ENCODE peak calls at places on chromosomes 11 and 22, in four cellular contexts. H, Y, A and X are unnamed samples.

GRCh38 chr11:30172872-30173271 is 57.9 kb upstream of the FSHB start:
- DNase-seq in H (no peak), Y (no peak), A (no peak), X (no peak)

GRCh38 chr22:36329217-36330078 is 58.3 kb downstream of the MYH9 start:
- DNase-seq in H (no peak), Y (peak), A (peak), X (no peak)

GRCh38 chr11:127037001-127037400 is 36.4 kb upstream of the KIRREL3 start:
- DNase-seq in H (no peak), Y (no peak), A (no peak), X (no peak)

GRCh38 chr11:130470832-130471706 is 22.6 kb downstream of the ADAMTS15 start:
- DNase-seq in H (no peak), Y (no peak), A (no peak), X (no peak)

GRCh38 chr22:41650229-41650628 is 29.1 kb downstream of the XRCC6 start:
- DNase-seq in H (no peak), Y (no peak), A (no peak), X (no peak)

GRCh38 chr11:26319906-26320305 is 12.0 kb upstream of the ANO3 start:
- DNase-seq in H (no peak), Y (no peak), A (no peak), X (no peak)

GRCh38 chr11:63767415-63768231 is 952 bp downstream of the ZFTA start:
- DNase-seq in H (peak), Y (peak), A (peak), X (peak)

GRCh38 chr11:125166903-125167291 is 2.3 kb downstream of the PKNOX2 start:
- DNase-seq in H (no peak), Y (no peak), A (no peak), X (no peak)

GRCh38 chr11:122186439-122187080 is 70.5 kb upstream of the BLID start:
- DNase-seq in H (no peak), Y (no peak), A (no peak), X (no peak)

GRCh38 chr11:106172389-106172991 is 95.0 kb downstream of the AASDHPPT start:
- DNase-seq in H (no peak), Y (no peak), A (no peak), X (no peak)

GRCh38 chr11:87281496-87281895 is 243.8 kb downstream of the TMEM135 start:
- DNase-seq in H (no peak), Y (no peak), A (no peak), X (no peak)

GRCh38 chr22:16824718-16825687 is at the start of gene XKR3:
- DNase-seq in H (no peak), Y (no peak), A (no peak), X (no peak)

GRCh38 chr22:47277001-47277400 is 514.6 kb downstream of the TBC1D22A start:
- DNase-seq in H (no peak), Y (peak), A (no peak), X (peak)

GRCh38 chr22:23531966-23532735 is 47.9 kb downstream of the IGLL1 start:
- DNase-seq in H (no peak), Y (peak), A (no peak), X (peak)

GRCh38 chr11:128830290-128830813 is 36.7 kb downstream of the KCNJ1 start:
- DNase-seq in H (no peak), Y (no peak), A (no peak), X (no peak)

GRCh38 chr11:36149538-36150242 is 139.5 kb downstream of the COMMD9 start:
- DNase-seq in H (peak), Y (peak), A (peak), X (no peak)

GRCh38 chr22:44702479-44703219 is 645 bp downstream of the PRR5 start:
- DNase-seq in H (no peak), Y (no peak), A (peak), X (peak)

GRCh38 chr22:45893516-45893915 is 83.4 kb downstream of the WNT7B start:
- DNase-seq in H (no peak), Y (no peak), A (no peak), X (peak)

GRCh38 chr11:86934263-86934932 is 20.8 kb downstream of the FZD4 start:
- DNase-seq in H (no peak), Y (no peak), A (no peak), X (no peak)

GRCh38 chr11:11409916-11410315 is 56.9 kb upstream of the CSNK2A3 start:
- DNase-seq in H (no peak), Y (no peak), A (no peak), X (no peak)

GRCh38 chr22:35191412-35191811 is 65.9 kb upstream of the HMGXB4 start:
- DNase-seq in H (no peak), Y (no peak), A (no peak), X (no peak)

GRCh38 chr11:56331861-56332491 is 13.9 kb upstream of the OR8K1 start:
- DNase-seq in H (no peak), Y (peak), A (no peak), X (no peak)

GRCh38 chr11:58027341-58027740 is 3.4 kb upstream of the OR6Q1 start:
- DNase-seq in H (no peak), Y (no peak), A (no peak), X (no peak)

GRCh38 chr11:107493117-107493516 is 35.5 kb upstream of the CWF19L2 start:
- DNase-seq in H (no peak), Y (no peak), A (no peak), X (no peak)

GRCh38 chr11:69298778-69299461 is 5.0 kb downstream of the MYEOV start:
- DNase-seq in H (no peak), Y (no peak), A (no peak), X (peak)

GRCh38 chr11:45644981-45645889 is 20.2 kb downstream of the CHST1 start:
- DNase-seq in H (no peak), Y (no peak), A (no peak), X (no peak)

GRCh38 chr11:29159552-29160465 is 857.0 kb downstream of the KCNA4 start:
- DNase-seq in H (peak), Y (no peak), A (peak), X (no peak)

GRCh38 chr11:110174645-110175310 is 81.6 kb downstream of the ZC3H12C start:
- DNase-seq in H (no peak), Y (no peak), A (no peak), X (no peak)

GRCh38 chr11:66317322-66317765 is 500 bp upstream of the CD248 start:
- DNase-seq in H (no peak), Y (no peak), A (no peak), X (peak)

GRCh38 chr22:16563555-16564520 is 28.8 kb downstream of the CCT8L2 start:
- DNase-seq in H (peak), Y (peak), A (no peak), X (no peak)

GRCh38 chr11:77560605-77561004 is 29.1 kb upstream of the AQP11 start:
- DNase-seq in H (no peak), Y (no peak), A (no peak), X (no peak)

GRCh38 chr22:30212363-30212995 is 34.1 kb downstream of the LIF start:
- DNase-seq in H (peak), Y (peak), A (no peak), X (peak)

GRCh38 chr11:82848829-82849228 is 51.4 kb downstream of the PRCP start:
- DNase-seq in H (no peak), Y (no peak), A (no peak), X (no peak)

GRCh38 chr11:75946531-75947530 is 131.8 kb downstream of the UVRAG start:
- DNase-seq in H (no peak), Y (no peak), A (no peak), X (no peak)

GRCh38 chr22:46027219-46028068 is 50.5 kb upstream of the WNT7B start:
- DNase-seq in H (peak), Y (peak), A (no peak), X (peak)

GRCh38 chr11:90135016-90135415 is 553 bp downstream of the NAALAD2 start:
- DNase-seq in H (no peak), Y (no peak), A (no peak), X (no peak)

DNA sequence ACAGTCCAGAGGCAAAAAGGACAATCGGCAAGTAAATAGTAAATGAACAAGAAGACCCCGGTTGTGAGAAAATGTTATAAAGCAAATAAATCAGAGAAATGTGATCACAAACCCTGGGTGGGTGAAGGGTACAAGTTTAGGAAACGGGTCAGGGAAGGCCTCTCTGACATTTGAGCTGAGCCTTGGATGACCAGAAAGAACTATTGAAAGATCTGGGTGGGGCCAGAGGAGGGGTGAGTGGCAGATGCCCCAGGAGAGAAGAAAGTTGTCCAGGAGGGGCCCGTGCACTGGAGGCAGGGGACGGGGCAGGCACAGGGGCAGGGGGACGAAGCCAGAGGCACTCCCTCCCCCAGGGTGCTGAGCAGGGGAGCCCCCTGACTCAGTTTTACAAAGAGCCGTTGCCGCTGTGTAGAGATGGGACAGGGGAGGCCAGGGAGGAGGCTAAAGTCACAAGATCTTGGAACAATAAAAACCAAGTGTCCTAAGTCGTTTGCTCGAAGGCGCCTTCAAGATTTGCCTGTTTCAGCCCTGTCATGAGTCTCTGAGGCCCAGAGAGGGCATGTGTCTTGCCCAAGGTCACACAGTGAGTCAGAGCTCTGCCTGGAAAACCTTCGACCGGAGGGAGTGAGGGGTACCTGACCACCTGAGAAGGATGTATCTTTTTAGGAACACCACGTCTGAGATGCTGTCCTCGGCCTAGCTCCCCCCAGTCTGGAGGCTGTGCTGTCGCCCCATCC is 10.8 kb upstream of the PDGFB start:
- DNase-seq in H (no peak), Y (no peak), A (no peak), X (no peak)
- H3K27ac ChIP-seq in H (no peak), Y (peak), A (no peak), X (peak)

GRCh38 chr22:19341500-19341899 is 50.0 kb upstream of the CLTCL1 start:
- DNase-seq in H (no peak), Y (no peak), A (no peak), X (no peak)
- H3K4me3 ChIP-seq in H (no peak), Y (no peak), A (no peak), X (no peak)

GRCh38 chr22:40240671-40241070 is 62.9 kb downstream of the TNRC6B start:
- DNase-seq in H (no peak), Y (no peak), A (no peak), X (no peak)

GRCh38 chr22:40241200-40241763 is 63.6 kb downstream of the TNRC6B start:
- DNase-seq in H (no peak), Y (no peak), A (no peak), X (no peak)

GRCh38 chr22:40239345-40239683 is 61.6 kb downstream of the TNRC6B start:
- DNase-seq in H (no peak), Y (no peak), A (no peak), X (no peak)

GRCh38 chr22:40238425-40239344 is 61.0 kb downstream of the TNRC6B start:
- DNase-seq in H (no peak), Y (no peak), A (no peak), X (no peak)

GRCh38 chr22:40240160-40240559 is 62.4 kb downstream of the TNRC6B start:
- DNase-seq in H (no peak), Y (no peak), A (peak), X (no peak)
- H3K27ac ChIP-seq in H (no peak), Y (no peak), A (no peak), X (no peak)

GRCh38 chr11:73095613-73096012 is 46.5 kb downstream of the FCHSD2 start:
- DNase-seq in H (no peak), Y (no peak), A (no peak), X (no peak)
- H3K4me3 ChIP-seq in H (no peak), Y (no peak), A (no peak), X (no peak)